ENCODE peak calls at places on chromosome 13, in four cellular contexts. D is WTC11, N is HepG2, Q is K562. B is an unnamed sample.

GRCh38 chr13:27636624-27637288 is 15.1 kb downstream of the POLR1D start:
- DNase-seq in D (no peak), N (no peak), Q (no peak), B (no peak)

GRCh38 chr13:93116809-93117208 is 109.8 kb upstream of the GPC6 start:
- DNase-seq in D (no peak), N (peak), Q (no peak), B (no peak)

GRCh38 chr13:49234741-49235140 is 13.0 kb upstream of the CDADC1 start:
- DNase-seq in D (no peak), N (no peak), Q (no peak), B (no peak)

GRCh38 chr13:38418286-38418685 is 68.6 kb downstream of the UFM1 start:
- DNase-seq in D (no peak), N (no peak), Q (no peak), B (no peak)

GRCh38 chr13:111115051-111115840 is at the start of gene ARHGEF7:
- DNase-seq in D (peak), N (no peak), Q (peak), B (no peak)

GRCh38 chr13:48876289-48876688 is 99.4 kb upstream of the FNDC3A start:
- DNase-seq in D (no peak), N (no peak), Q (no peak), B (no peak)

GRCh38 chr13:36875431-36875830 is 44.6 kb downstream of the SMAD9 start:
- DNase-seq in D (no peak), N (no peak), Q (no peak), B (no peak)

GRCh38 chr13:42181381-42181953 is 90.5 kb upstream of the AKAP11 start:
- DNase-seq in D (no peak), N (no peak), Q (no peak), B (no peak)

GRCh38 chr13:111422352-111422751 is 101.9 kb downstream of the TEX29 start:
- DNase-seq in D (no peak), N (no peak), Q (no peak), B (no peak)

GRCh38 chr13:75415720-75416119 is 66.2 kb downstream of the TBC1D4 start:
- DNase-seq in D (no peak), N (no peak), Q (no peak), B (no peak)

GRCh38 chr13:27359203-27359821 is 65.1 kb upstream of the GTF3A start:
- DNase-seq in D (peak), N (peak), Q (peak), B (peak)

GRCh38 chr13:99892189-99892588 is 79.4 kb downstream of the ZIC5 start:
- DNase-seq in D (peak), N (no peak), Q (no peak), B (no peak)

GRCh38 chr13:78997902-78998654 is 339.1 kb upstream of the OBI1 start:
- DNase-seq in D (no peak), N (no peak), Q (no peak), B (no peak)

GRCh38 chr13:35512271-35512920 is 35.9 kb upstream of the MAB21L1 start:
- DNase-seq in D (no peak), N (no peak), Q (no peak), B (no peak)

GRCh38 chr13:37427843-37428494 is 170.6 kb downstream of the POSTN start:
- DNase-seq in D (no peak), N (no peak), Q (no peak), B (no peak)

GRCh38 chr13:49184621-49185020 is 35.5 kb upstream of the MLNR start:
- DNase-seq in D (no peak), N (no peak), Q (no peak), B (no peak)

GRCh38 chr13:112451512-112452379 is 75.6 kb downstream of the SPACA7 start:
- DNase-seq in D (no peak), N (no peak), Q (no peak), B (no peak)

GRCh38 chr13:24184855-24185254 is 24.3 kb downstream of the SPATA13 start:
- DNase-seq in D (no peak), N (no peak), Q (no peak), B (no peak)

GRCh38 chr13:80196756-80197155 is 144.2 kb downstream of the SPRY2 start:
- DNase-seq in D (no peak), N (no peak), Q (no peak), B (no peak)

GRCh38 chr13:24459234-24459633 is 53.3 kb downstream of the PARP4 start:
- DNase-seq in D (no peak), N (no peak), Q (no peak), B (no peak)

GRCh38 chr13:37342205-37342604 is 236.7 kb upstream of the CSNK1A1L start:
- DNase-seq in D (no peak), N (no peak), Q (no peak), B (no peak)

GRCh38 chr13:41231786-41232185 is 31.6 kb downstream of the MTRF1 start:
- DNase-seq in D (no peak), N (peak), Q (no peak), B (no peak)

GRCh38 chr13:98174995-98175394 is 2.1 kb downstream of the RNF113B start:
- DNase-seq in D (no peak), N (no peak), Q (no peak), B (no peak)

GRCh38 chr13:98171806-98172569 is 5.1 kb downstream of the RNF113B start:
- DNase-seq in D (no peak), N (no peak), Q (no peak), B (no peak)

GRCh38 chr13:98174321-98174720 is 2.7 kb downstream of the RNF113B start:
- DNase-seq in D (no peak), N (no peak), Q (no peak), B (no peak)

GRCh38 chr13:98172570-98173405 is 4.3 kb downstream of the RNF113B start:
- DNase-seq in D (no peak), N (no peak), Q (no peak), B (no peak)

DNA sequence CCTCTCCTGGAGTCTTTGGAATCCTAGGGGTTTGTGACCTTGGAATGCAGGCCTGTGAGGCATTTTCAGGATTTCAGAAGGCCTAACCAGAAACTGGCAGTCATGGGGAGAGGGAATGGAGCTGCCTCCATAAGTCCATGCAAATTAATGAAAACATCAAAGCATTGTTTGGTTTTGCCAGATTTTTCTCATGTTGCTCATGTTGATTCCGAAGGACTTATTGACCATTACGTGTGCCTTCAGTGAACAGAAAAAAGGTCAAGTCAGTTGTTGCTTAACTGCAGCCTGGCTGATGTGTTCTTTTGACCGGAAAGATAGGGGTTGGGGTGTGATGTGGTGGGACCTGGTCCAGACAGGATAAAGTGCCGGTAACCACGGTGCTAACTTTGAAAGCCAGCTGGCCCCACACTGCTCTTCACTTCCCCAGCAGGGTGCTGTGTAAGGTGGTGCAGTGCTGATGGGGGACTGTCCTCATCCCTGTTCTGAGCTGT is 3.6 kb downstream of the RNF113B start:
- DNase-seq in D (no peak), N (peak), Q (no peak), B (no peak)
- TF ChIP-seq NR3C1 in D (no peak), N (no peak), Q (no peak), B (no peak)

GRCh38 chr13:21420706-21421105 is 38.4 kb downstream of the ZDHHC20 start:
- DNase-seq in D (no peak), N (no peak), Q (no peak), B (no peak)
- TF ChIP-seq NR3C1 in D (no peak), N (no peak), Q (no peak), B (no peak)

GRCh38 chr13:18921063-18921462 is 260.6 kb downstream of the TUBA3C start:
- DNase-seq in D (no peak), N (no peak), Q (peak), B (no peak)
- TF ChIP-seq NR3C1 in D (no peak), N (no peak), Q (no peak), B (no peak)

GRCh38 chr13:29494520-29494919 is 101.0 kb downstream of the SLC7A1 start:
- DNase-seq in D (no peak), N (no peak), Q (no peak), B (no peak)

GRCh38 chr13:29493796-29494195 is 101.7 kb downstream of the SLC7A1 start:
- DNase-seq in D (no peak), N (no peak), Q (no peak), B (no peak)

GRCh38 chr13:29498426-29499040 is 97.0 kb downstream of the SLC7A1 start:
- DNase-seq in D (no peak), N (no peak), Q (no peak), B (no peak)

GRCh38 chr13:29497137-29497654 is 98.3 kb downstream of the SLC7A1 start:
- DNase-seq in D (no peak), N (no peak), Q (no peak), B (no peak)

GRCh38 chr13:29496241-29496712 is 99.2 kb downstream of the SLC7A1 start:
- DNase-seq in D (no peak), N (no peak), Q (no peak), B (no peak)
- TF ChIP-seq NR3C1 in D (no peak), N (no peak), Q (no peak), B (no peak)

DNA sequence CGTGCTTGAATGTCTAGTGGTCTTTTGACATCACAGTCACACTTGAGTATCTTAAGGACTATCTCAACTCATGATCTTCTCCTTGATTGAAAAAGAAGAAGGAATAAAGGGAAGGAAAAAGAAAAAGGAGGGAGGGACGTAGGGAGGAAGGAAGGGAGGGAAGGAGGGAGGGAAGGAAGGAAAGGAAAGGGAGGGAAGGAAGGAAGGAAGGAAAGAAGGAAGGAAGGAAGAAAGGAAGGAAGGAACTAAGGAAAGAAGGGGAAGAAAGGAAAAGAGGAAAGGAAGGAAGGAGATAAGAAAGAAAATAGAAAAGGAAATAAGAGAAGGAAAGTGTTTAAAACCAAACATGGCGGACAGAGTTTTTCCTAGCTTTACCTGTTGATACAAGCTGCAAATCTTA is 64.7 kb downstream of the RNASEH2B start:
- DNase-seq in D (no peak), N (no peak), Q (no peak), B (no peak)
- TF ChIP-seq NR3C1 in D (no peak), N (no peak), Q (no peak), B (no peak)

GRCh38 chr13:19890030-19890429 is 26.6 kb upstream of the ZMYM5 start:
- DNase-seq in D (no peak), N (no peak), Q (no peak), B (no peak)

GRCh38 chr13:19888799-19889198 is 25.4 kb upstream of the ZMYM5 start:
- DNase-seq in D (no peak), N (no peak), Q (no peak), B (no peak)
- TF ChIP-seq NR3C1 in D (no peak), N (no peak), Q (no peak), B (no peak)

GRCh38 chr13:50580684-50581305 is 262.7 kb downstream of the DLEU7 start:
- DNase-seq in D (no peak), N (no peak), Q (no peak), B (no peak)
- TF ChIP-seq NR3C1 in D (no peak), N (no peak), Q (no peak), B (no peak)